ENCODE peak calls at places on chromosome 5, in seven cellular contexts. R is Right ventricle myocardium superior, T is HTR-8/SVneo, L is RKO, K is NCI-H1092 treated with DMSO at 0.1 percent for 48 hours, V is NCI-H1436 treated with DMSO at 0.1 percent for 48 hours, J is NCI-H2029 treated with DMSO at 0.1 percent for 48 hours. S is an unnamed sample.

GRCh38 chr5:73907164-73907563 is 281.2 kb downstream of the ARHGEF28 start:
- DNase-seq in R (no peak), T (no peak), L (no peak), K (no peak), V (no peak), J (no peak), S (no peak)

GRCh38 chr5:157613385-157614245 is 38.0 kb upstream of the ADAM19 start:
- DNase-seq in R (no peak), T (no peak), L (no peak), K (no peak), V (no peak), J (no peak), S (no peak)

GRCh38 chr5:16669776-16670175 is 53.0 kb upstream of the RETREG1 start:
- DNase-seq in R (no peak), T (no peak), L (no peak), K (no peak), V (no peak), J (no peak), S (no peak)

GRCh38 chr5:8845316-8845715 is 700.6 kb downstream of the SEMA5A start:
- DNase-seq in R (no peak), T (no peak), L (peak; percentile 4), K (no peak), V (no peak), J (no peak), S (no peak)

GRCh38 chr5:134100283-134101011 is 14.0 kb upstream of the TCF7 start:
- DNase-seq in R (peak; percentile 40), T (no peak), L (no peak), K (no peak), V (no peak), J (no peak), S (no peak)

GRCh38 chr5:168088415-168089165 is 202.9 kb upstream of the WWC1 start:
- DNase-seq in R (no peak), T (no peak), L (no peak), K (no peak), V (no peak), J (no peak), S (no peak)

GRCh38 chr5:160787247-160787646 is 64.8 kb downstream of the ATP10B start:
- DNase-seq in R (no peak), T (no peak), L (peak; percentile 17), K (peak; percentile 30), V (peak; percentile 11), J (no peak), S (no peak)

GRCh38 chr5:56190500-56190899 is 42.6 kb downstream of the ANKRD55 start:
- DNase-seq in R (no peak), T (no peak), L (peak; percentile 8), K (no peak), V (no peak), J (peak; percentile 34), S (peak; percentile 70)

GRCh38 chr5:41510176-41510831 is at the start of gene PLCXD3:
- DNase-seq in R (peak; percentile 76), T (no peak), L (no peak), K (peak; percentile 19), V (peak; percentile 31), J (no peak), S (peak; percentile 60)

GRCh38 chr5:139571543-139571942 is 10.4 kb downstream of the UBE2D2 start:
- DNase-seq in R (no peak), T (no peak), L (no peak), K (no peak), V (no peak), J (no peak), S (no peak)

GRCh38 chr5:57566914-57567313 is 84.3 kb upstream of the ACTBL2 start:
- DNase-seq in R (no peak), T (no peak), L (no peak), K (no peak), V (no peak), J (no peak), S (no peak)

GRCh38 chr5:112687306-112687705 is 50.4 kb upstream of the APC start:
- DNase-seq in R (no peak), T (no peak), L (no peak), K (no peak), V (no peak), J (no peak), S (no peak)

GRCh38 chr5:61948151-61948550 is 357.9 kb upstream of the KIF2A start:
- DNase-seq in R (no peak), T (no peak), L (no peak), K (no peak), V (no peak), J (no peak), S (no peak)

GRCh38 chr5:124755565-124755964 is 9.1 kb upstream of the ZNF608 start:
- DNase-seq in R (no peak), T (no peak), L (peak; percentile 22), K (no peak), V (peak; percentile 40), J (no peak), S (no peak)

GRCh38 chr5:124276166-124276565 is 470.3 kb downstream of the ZNF608 start:
- DNase-seq in R (no peak), T (no peak), L (no peak), K (no peak), V (no peak), J (no peak), S (no peak)

GRCh38 chr5:149228610-149229297 is 42.9 kb upstream of the AFAP1L1 start:
- DNase-seq in R (no peak), T (peak; percentile 77), L (peak; percentile 77), K (no peak), V (no peak), J (no peak), S (peak; percentile 67)

GRCh38 chr5:150138551-150139265 is 16.9 kb downstream of the PDGFRB start:
- DNase-seq in R (peak; percentile 77), T (peak; percentile 78), L (no peak), K (no peak), V (no peak), J (no peak), S (no peak)

GRCh38 chr5:106639488-106639887 is 1031.2 kb downstream of the EFNA5 start:
- DNase-seq in R (no peak), T (no peak), L (no peak), K (no peak), V (no peak), J (no peak), S (no peak)

GRCh38 chr5:153629027-153629426 is 138.6 kb downstream of the GRIA1 start:
- DNase-seq in R (no peak), T (peak; percentile 62), L (peak; percentile 89), K (no peak), V (no peak), J (no peak), S (no peak)

GRCh38 chr5:142941217-142941616 is 171.0 kb downstream of the ARHGAP26 start:
- DNase-seq in R (no peak), T (no peak), L (no peak), K (no peak), V (no peak), J (no peak), S (no peak)

GRCh38 chr5:132422720-132423442 is 53.4 kb downstream of the SLC22A5 start:
- DNase-seq in R (peak; percentile 62), T (no peak), L (no peak), K (no peak), V (no peak), J (no peak), S (no peak)

GRCh38 chr5:343461-344401 is 22.2 kb downstream of the AHRR start:
- DNase-seq in R (peak; percentile 67), T (no peak), L (no peak), K (peak; percentile 22), V (no peak), J (peak; percentile 19), S (no peak)

GRCh38 chr5:167950126-167950721 is 341.2 kb upstream of the WWC1 start:
- DNase-seq in R (no peak), T (peak; percentile 60), L (no peak), K (no peak), V (no peak), J (no peak), S (no peak)

GRCh38 chr5:139588962-139589361 is 27.8 kb downstream of the UBE2D2 start:
- DNase-seq in R (no peak), T (no peak), L (no peak), K (no peak), V (no peak), J (no peak), S (no peak)

GRCh38 chr5:127959152-127959764 is 124.3 kb upstream of the SLC12A2 start:
- DNase-seq in R (peak; percentile 75), T (peak; percentile 34), L (peak; percentile 55), K (peak; percentile 80), V (peak; percentile 30), J (peak; percentile 77), S (peak; percentile 83)

GRCh38 chr5:112356178-112356956 is 62.7 kb downstream of the EPB41L4A start:
- DNase-seq in R (no peak), T (no peak), L (no peak), K (no peak), V (no peak), J (no peak), S (no peak)

GRCh38 chr5:138354926-138355378 is 2.5 kb downstream of the KDM3B start:
- DNase-seq in R (no peak), T (peak; percentile 80), L (peak; percentile 94), K (no peak), V (no peak), J (no peak), S (no peak)

GRCh38 chr5:179858241-179858585 is 404 bp downstream of the MRNIP start:
- DNase-seq in R (no peak), T (peak; percentile 35), L (peak; percentile 46), K (peak; percentile 34), V (no peak), J (peak; percentile 60), S (no peak)

GRCh38 chr5:39205550-39205949 is 13.8 kb downstream of the FYB1 start:
- DNase-seq in R (no peak), T (no peak), L (no peak), K (no peak), V (no peak), J (no peak), S (no peak)